ENCODE peak calls at places on chromosomes 4 and X, in seven cellular contexts. P is activated CD8-positive, alpha-beta T cell treated with anti-CD3 and anti-CD28 coated beads for 36 hours; Z is activated T-helper 1 cell treated with anti-CD3 and anti-CD28 coated beads, Interleukin-12 subunit alpha, Interleukin-12 subunit beta, Interleukin-2, Interleukin-4 antibody, amounts not matched to agents 30 ng/mL and 10 ng/mL and 1 ng/mL, durations not matched to agents 14 hours and 24 hours and 36 hours; M is nephron progenitor cell; K is AG08396; A is T-helper 2 cell; L is cerebellar nuclear complex. H is an unnamed sample.

GRCh38 chr4:69095301-69095731 is 958 bp upstream of the UGT2B7 start:
- DNase-seq in P (no peak), Z (no peak), M (no peak), K (no peak), A (no peak), L (no peak), H (no peak)

GRCh38 chrX:118807151-118808017 is 16.2 kb upstream of the ZCCHC12 start:
- DNase-seq in P (peak), Z (no peak), M (peak), K (peak), A (no peak), L (no peak), H (peak)

GRCh38 chr4:129515356-129515755 is 419.4 kb downstream of the C4orf33 start:
- DNase-seq in P (no peak), Z (no peak), M (no peak), K (no peak), A (no peak), L (no peak), H (no peak)

GRCh38 chr4:85548116-85548515 is 73.2 kb downstream of the ARHGAP24 start:
- DNase-seq in P (no peak), Z (no peak), M (no peak), K (no peak), A (no peak), L (no peak), H (no peak)

GRCh38 chr4:7757501-7758443 is 181.9 kb downstream of the AFAP1 start:
- DNase-seq in P (no peak), Z (no peak), M (peak), K (no peak), A (no peak), L (no peak), H (peak)

GRCh38 chr4:4859010-4859798 is at the start of gene MSX1:
- DNase-seq in P (peak), Z (no peak), M (peak), K (peak), A (no peak), L (no peak), H (peak)

GRCh38 chrX:84737471-84737871 is 235.2 kb upstream of the HDX start:
- DNase-seq in P (no peak), Z (no peak), M (no peak), K (no peak), A (no peak), L (no peak), H (peak)

GRCh38 chr4:71147261-71147660 is 153.8 kb downstream of the DCK start:
- DNase-seq in P (no peak), Z (no peak), M (no peak), K (no peak), A (no peak), L (no peak), H (no peak)

GRCh38 chrX:74550295-74550802 is 64.1 kb downstream of the RLIM start:
- DNase-seq in P (peak), Z (peak), M (peak), K (peak), A (peak), L (peak), H (peak)

GRCh38 chrX:11949291-11949690 is 189.0 kb upstream of the FRMPD4 start:
- DNase-seq in P (no peak), Z (no peak), M (no peak), K (no peak), A (no peak), L (no peak), H (no peak)

GRCh38 chr4:40704073-40704472 is 45.7 kb upstream of the NSUN7 start:
- DNase-seq in P (no peak), Z (no peak), M (no peak), K (no peak), A (no peak), L (no peak), H (no peak)

GRCh38 chr4:2082118-2082517 is 23.0 kb downstream of the NAT8L start:
- DNase-seq in P (no peak), Z (no peak), M (no peak), K (no peak), A (no peak), L (no peak), H (no peak)

GRCh38 chr4:143186202-143186601 is 1.5 kb downstream of the USP38 start:
- DNase-seq in P (no peak), Z (no peak), M (no peak), K (peak), A (no peak), L (no peak), H (no peak)

GRCh38 chr4:1310796-1311715 is 21.4 kb downstream of the MAEA start:
- DNase-seq in P (no peak), Z (no peak), M (no peak), K (no peak), A (peak), L (no peak), H (no peak)